ENCODE peak calls at places on chromosomes 12 and 14, in ten cellular contexts. D is activated CD8-positive, alpha-beta memory T cell treated with anti-CD3 and anti-CD28 coated beads, Interleukin-2, amount 50 U/mL, for 48 hours; U is astrocyte of the cerebellum; X is A549; I is RPMI7951; K is sciatic nerve; L is caudate nucleus; P is T-cell; Z is nephron progenitor cell; S is left colon. F is an unnamed sample.

GRCh38 chr12:91562476-91562875 is 379.9 kb upstream of the DCN start:
- DNase-seq in D (no peak), U (no peak), X (no peak), I (peak), K (no peak), L (no peak), P (no peak), Z (no peak), S (no peak), F (peak)

GRCh38 chr12:131608740-131609665 is 101.9 kb upstream of the SFSWAP start:
- DNase-seq in D (peak), U (no peak), X (peak), I (peak), K (peak), L (peak), P (peak), Z (peak), S (peak), F (peak)

GRCh38 chr12:49334681-49335080 is 2.3 kb downstream of the C1QL4 start:
- DNase-seq in D (no peak), U (no peak), X (no peak), I (no peak), K (no peak), L (no peak), P (no peak), Z (no peak), S (no peak), F (no peak)

GRCh38 chr12:64004639-64005038 is 160.1 kb downstream of the SRGAP1 start:
- DNase-seq in D (no peak), U (no peak), X (no peak), I (no peak), K (no peak), L (no peak), P (no peak), Z (no peak), S (no peak), F (peak)

GRCh38 chr14:84493779-84494178 is 1036.2 kb upstream of the FLRT2 start:
- DNase-seq in D (no peak), U (peak), X (no peak), I (no peak), K (no peak), L (no peak), P (no peak), Z (no peak), S (no peak), F (no peak)

GRCh38 chr14:104866451-104867370 is 1.6 kb downstream of the CEP170B start:
- DNase-seq in D (no peak), U (no peak), X (no peak), I (no peak), K (peak), L (no peak), P (no peak), Z (no peak), S (no peak), F (no peak)

GRCh38 chr12:68131867-68132414 is 27.6 kb downstream of the IFNG start:
- DNase-seq in D (no peak), U (no peak), X (no peak), I (no peak), K (no peak), L (no peak), P (no peak), Z (no peak), S (no peak), F (no peak)

GRCh38 chr14:20799955-20800544 is 2.6 kb downstream of the RNASE1 start:
- DNase-seq in D (no peak), U (no peak), X (no peak), I (no peak), K (no peak), L (peak), P (no peak), Z (peak), S (no peak), F (no peak)

GRCh38 chr12:15613981-15614380 is 175.2 kb downstream of the EPS8 start:
- DNase-seq in D (no peak), U (no peak), X (no peak), I (no peak), K (no peak), L (no peak), P (no peak), Z (no peak), S (no peak), F (peak)

GRCh38 chr12:117309276-117309885 is 52.0 kb downstream of the NOS1 start:
- DNase-seq in D (no peak), U (no peak), X (no peak), I (no peak), K (no peak), L (no peak), P (no peak), Z (no peak), S (no peak), F (no peak)

F was measured in EL.